ENCODE peak calls at places on chromosomes 16 and 17, in nine cellular contexts. T is AG10803, W is WERI-Rb-1, A is endothelial cell, Z is foreskin fibroblast, R is fibroblast of mammary gland, N is hepatocyte, K is mesothelial cell of epicardium, O is lung. P is an unnamed sample.

GRCh38 chr16:88651276-88651988 is 579 bp upstream of the CYBA start:
- DNase-seq in T (no peak), W (peak; percentile 44), A (peak; percentile 35), Z (peak; percentile 25), R (no peak), N (peak; percentile 73), K (no peak), O (peak; percentile 56), P (peak; percentile 83)

GRCh38 chr16:1105888-1106620 is 10.0 kb upstream of the C1QTNF8 start:
- DNase-seq in T (peak; percentile 28), W (peak; percentile 78), A (peak; percentile 87), Z (no peak), R (peak; percentile 33), N (peak; percentile 91), K (peak; percentile 77), O (peak; percentile 38), P (no peak)

GRCh38 chr16:56632160-56632847 is at the start of gene MT1M:
- DNase-seq in T (no peak), W (no peak), A (no peak), Z (no peak), R (no peak), N (peak; percentile 26), K (no peak), O (no peak), P (no peak)

GRCh38 chr17:72461757-72462156 is 340.9 kb downstream of the SOX9 start:
- DNase-seq in T (no peak), W (no peak), A (no peak), Z (no peak), R (no peak), N (no peak), K (no peak), O (no peak), P (no peak)

GRCh38 chr17:3575506-3575905 is 17.9 kb upstream of the TRPV3 start:
- DNase-seq in T (peak; percentile 93), W (no peak), A (no peak), Z (peak; percentile 68), R (peak; percentile 93), N (no peak), K (no peak), O (no peak), P (no peak)

GRCh38 chr17:40490289-40490853 is 11.1 kb downstream of the TNS4 start:
- DNase-seq in T (peak; percentile 86), W (peak; percentile 99), A (no peak), Z (peak; percentile 69), R (peak; percentile 80), N (peak; percentile 70), K (no peak), O (no peak), P (no peak)

GRCh38 chr17:62816282-62816839 is 8.2 kb upstream of the MARCHF10 start:
- DNase-seq in T (peak; percentile 71), W (no peak), A (no peak), Z (no peak), R (peak; percentile 53), N (no peak), K (no peak), O (no peak), P (no peak)

GRCh38 chr17:82230627-82231311 is 1.9 kb downstream of the SLC16A3 start:
- DNase-seq in T (peak; percentile 85), W (no peak), A (peak; percentile 86), Z (peak; percentile 93), R (peak; percentile 84), N (peak; percentile 89), K (peak; percentile 66), O (peak; percentile 83), P (peak; percentile 68)

GRCh38 chr16:66515543-66516171 is 34.3 kb downstream of the TK2 start:
- DNase-seq in T (peak; percentile 91), W (no peak), A (peak; percentile 31), Z (peak; percentile 45), R (peak; percentile 61), N (peak; percentile 34), K (no peak), O (no peak), P (no peak)

GRCh38 chr17:16935241-16935663 is 36.7 kb downstream of the TNFRSF13B start:
- DNase-seq in T (no peak), W (no peak), A (no peak), Z (no peak), R (no peak), N (no peak), K (no peak), O (no peak), P (peak; percentile 1)

GRCh38 chr17:33292981-33293867 is at the start of gene ASIC2:
- DNase-seq in T (no peak), W (peak; percentile 70), A (peak; percentile 36), Z (peak; percentile 42), R (peak; percentile 14), N (peak; percentile 70), K (peak; percentile 36), O (no peak), P (no peak)

GRCh38 chr17:63497708-63498483 is 21.0 kb downstream of the ACE start:
- DNase-seq in T (no peak), W (peak; percentile 76), A (peak; percentile 51), Z (no peak), R (peak; percentile 15), N (no peak), K (no peak), O (no peak), P (no peak)

GRCh38 chr17:19318611-19319010 is 43.9 kb downstream of the B9D1 start:
- DNase-seq in T (no peak), W (no peak), A (no peak), Z (no peak), R (no peak), N (no peak), K (no peak), O (no peak), P (no peak)

GRCh38 chr17:73255671-73256181 is 6.0 kb downstream of the CPSF4L start:
- DNase-seq in T (peak; percentile 12), W (peak; percentile 69), A (peak; percentile 66), Z (no peak), R (peak; percentile 28), N (peak; percentile 62), K (no peak), O (no peak), P (peak; percentile 54)

GRCh38 chr16:86079185-86079885 is 180.4 kb downstream of the IRF8 start:
- DNase-seq in T (no peak), W (no peak), A (no peak), Z (no peak), R (no peak), N (no peak), K (no peak), O (no peak), P (peak; percentile 1)

GRCh38 chr16:86078121-86078600 is 179.2 kb downstream of the IRF8 start:
- DNase-seq in T (no peak), W (no peak), A (no peak), Z (no peak), R (peak; percentile 29), N (no peak), K (no peak), O (no peak), P (no peak)

GRCh38 chr16:86076606-86077005 is 177.6 kb downstream of the IRF8 start:
- DNase-seq in T (no peak), W (no peak), A (no peak), Z (no peak), R (no peak), N (no peak), K (no peak), O (no peak), P (no peak)

GRCh38 chr16:86075839-86076440 is 177.0 kb downstream of the IRF8 start:
- DNase-seq in T (no peak), W (no peak), A (no peak), Z (no peak), R (no peak), N (no peak), K (no peak), O (no peak), P (no peak)

GRCh38 chr16:86077243-86077940 is 178.4 kb downstream of the IRF8 start:
- DNase-seq in T (no peak), W (no peak), A (no peak), Z (no peak), R (no peak), N (no peak), K (no peak), O (no peak), P (no peak)
- TF ChIP-seq CTCF in T (no peak), W (no peak), A (no peak), Z (no peak), R (no peak), N (no peak), K (no peak), O (no peak), P (no peak)

GRCh38 chr16:79625738-79626137 is 25.2 kb upstream of the MAF start:
- DNase-seq in T (no peak), W (no peak), A (no peak), Z (no peak), R (no peak), N (no peak), K (no peak), O (no peak), P (no peak)
- TF ChIP-seq CTCF in T (no peak), W (no peak), A (no peak), Z (no peak), R (no peak), N (no peak), K (no peak), O (no peak), P (no peak)

GRCh38 chr17:6711081-6711674 is 2.0 kb downstream of the SLC13A5 start:
- DNase-seq in T (no peak), W (no peak), A (no peak), Z (no peak), R (no peak), N (no peak), K (no peak), O (no peak), P (no peak)

GRCh38 chr17:6712058-6712853 is 913 bp downstream of the SLC13A5 start:
- DNase-seq in T (no peak), W (peak; percentile 74), A (peak; percentile 19), Z (no peak), R (no peak), N (peak; percentile 44), K (no peak), O (no peak), P (no peak)

GRCh38 chr17:6711681-6712057 is 1.5 kb downstream of the SLC13A5 start:
- DNase-seq in T (no peak), W (no peak), A (no peak), Z (no peak), R (no peak), N (no peak), K (no peak), O (no peak), P (no peak)

GRCh38 chr17:6708357-6708961 is 4.7 kb downstream of the SLC13A5 start:
- DNase-seq in T (no peak), W (no peak), A (no peak), Z (no peak), R (no peak), N (no peak), K (no peak), O (no peak), P (no peak)

DNA sequence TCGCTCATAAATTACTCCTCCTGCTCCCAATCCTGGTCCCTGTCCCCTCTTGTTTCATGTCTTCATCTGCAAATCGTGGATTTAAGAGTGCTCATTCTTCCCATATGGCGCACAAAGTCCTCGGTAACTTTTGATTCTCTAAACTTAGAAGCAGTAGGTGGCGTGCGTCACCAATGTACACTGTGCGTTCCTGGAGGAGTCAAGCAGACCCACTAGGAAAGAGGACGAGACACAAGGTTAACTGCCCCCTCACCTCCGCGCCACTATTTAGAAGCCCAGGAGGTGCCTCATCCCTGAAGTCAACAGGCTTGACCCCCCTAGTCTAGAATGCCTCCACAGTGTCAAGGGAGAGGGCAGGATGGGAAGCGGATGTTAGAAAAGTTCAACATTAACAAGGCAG is 2.9 kb downstream of the SLC13A5 start:
- DNase-seq in T (no peak), W (no peak), A (no peak), Z (no peak), R (peak; percentile 9), N (no peak), K (no peak), O (no peak), P (no peak)
- TF ChIP-seq CTCF in T (no peak), W (no peak), A (no peak), Z (no peak), R (no peak), N (no peak), K (no peak), O (no peak), P (no peak)

GRCh38 chr16:46690281-46691178 is 1.1 kb downstream of the ORC6 start:
- DNase-seq in T (peak; percentile 24), W (no peak), A (peak; percentile 14), Z (peak; percentile 20), R (peak; percentile 51), N (peak; percentile 74), K (no peak), O (no peak), P (no peak)
- TF ChIP-seq CTCF in T (no peak), W (no peak), A (no peak), Z (no peak), R (no peak), N (no peak), K (no peak), O (no peak), P (no peak)

P was measured in natural killer cell.